ENCODE peak calls at places on chromosomes 4 and X, in ten cellular contexts. V is PC-3, F is A549, S is mammary epithelial cell, T is tibial nerve, E is fibroblast of mammary gland, H is body of pancreas, K is fibroblast of pulmonary artery, A is fibroblast of the aortic adventitia, P is endodermal cell. G is an unnamed sample.
A peak's percentile ranks its signal among the peaks of the same experiment; 100 is the strongest.

GRCh38 chrX:119015407-119016242 is 41.2 kb downstream of the LONRF3 start:
- DNase-seq in S (peak; percentile 94), E (peak; percentile 90), V (peak; percentile 98), A (peak; percentile 81), H (peak; percentile 53), P (no peak), K (peak; percentile 90), T (no peak), F (peak; percentile 81), G (peak; percentile 42)

GRCh38 chrX:318068-318738 is 393 bp downstream of the GTPBP6 start:
- DNase-seq in E (peak; percentile 97), A (peak; percentile 98), H (peak; percentile 100), T (peak; percentile 100), S (peak; percentile 98), F (peak; percentile 99), K (peak; percentile 99), V (peak; percentile 96), P (peak; percentile 100), G (peak; percentile 92)

GRCh38 chr4:104625706-104626105 is 131.0 kb upstream of the CXXC4 start:
- DNase-seq in H (no peak), A (no peak), T (no peak), K (no peak), F (no peak), P (no peak), V (no peak), E (no peak), S (no peak), G (no peak)

GRCh38 chr4:41873380-41874295 is 61.6 kb upstream of the TMEM33 start:
- DNase-seq in T (no peak), K (no peak), S (no peak), V (no peak), P (peak; percentile 82), F (no peak), E (no peak), A (no peak), H (no peak), G (no peak)

GRCh38 chrX:9878141-9878875 is 88.8 kb upstream of the CLDN34 start:
- DNase-seq in K (no peak), S (no peak), P (no peak), H (no peak), A (no peak), T (no peak), E (no peak), V (no peak), F (no peak), G (no peak)

GRCh38 chr4:88659061-88659889 is 38.4 kb downstream of the NAP1L5 start:
- DNase-seq in S (peak; percentile 82), T (no peak), V (peak; percentile 77), K (peak; percentile 83), A (peak; percentile 86), F (peak; percentile 67), E (peak; percentile 86), P (peak; percentile 80), H (peak; percentile 70), G (peak; percentile 51)

GRCh38 chrX:9897761-9898161 is 69.4 kb upstream of the CLDN34 start:
- DNase-seq in V (no peak), E (peak; percentile 85), F (no peak), S (peak; percentile 47), T (no peak), K (peak; percentile 79), H (no peak), P (no peak), A (peak; percentile 18), G (peak; percentile 92)

GRCh38 chr4:174260099-174260498 is 23.4 kb downstream of the FBXO8 start:
- DNase-seq in F (peak; percentile 85), E (peak; percentile 88), K (peak; percentile 95), S (peak; percentile 65), T (no peak), P (no peak), A (peak; percentile 94), V (no peak), H (no peak), G (peak; percentile 39)

GRCh38 chrX:13283968-13284914 is 35.6 kb downstream of the ATXN3L start:
- DNase-seq in K (peak; percentile 79), T (no peak), P (peak; percentile 60), V (peak; percentile 17), E (peak; percentile 89), A (peak; percentile 86), F (no peak), H (no peak), S (peak; percentile 84), G (peak; percentile 44)

GRCh38 chrX:150566734-150567182 is 1.7 kb upstream of the MTM1 start:
- DNase-seq in A (no peak), E (no peak), F (no peak), K (no peak), S (no peak), V (no peak), P (peak; percentile 89), H (no peak), T (no peak), G (no peak)

GRCh38 chr4:55733874-55734437 is 85.6 kb upstream of the EXOC1L start:
- DNase-seq in S (peak; percentile 93), K (peak; percentile 59), H (peak; percentile 65), A (peak; percentile 77), T (peak; percentile 37), F (peak; percentile 56), P (no peak), V (peak; percentile 99), E (peak; percentile 71), G (no peak)

GRCh38 chr4:136768925-136769275 is 763.4 kb downstream of the PCDH18 start:
- DNase-seq in V (no peak), H (no peak), A (no peak), K (no peak), E (no peak), T (no peak), P (no peak), F (no peak), S (no peak), G (no peak)

GRCh38 chr4:182968917-182969650 is 51.9 kb upstream of the DCTD start:
- DNase-seq in T (no peak), A (no peak), K (no peak), F (no peak), E (no peak), H (no peak), S (no peak), V (no peak), P (no peak), G (no peak)

GRCh38 chr4:118997601-118998000 is 108.9 kb downstream of the SYNPO2 start:
- DNase-seq in F (no peak), T (no peak), V (no peak), E (peak; percentile 5), K (no peak), H (no peak), P (no peak), S (no peak), A (no peak), G (no peak)

GRCh38 chr4:78024692-78025091 is 32.4 kb upstream of the FRAS1 start:
- DNase-seq in V (no peak), F (no peak), E (no peak), A (no peak), K (no peak), H (no peak), T (no peak), P (no peak), S (no peak), G (no peak)

GRCh38 chr4:174283507-174284180 is at the start of the genes CEP44 and FBXO8:
- DNase-seq in P (peak; percentile 91), V (peak; percentile 67), S (peak; percentile 73), T (peak; percentile 15), K (peak; percentile 88), F (peak; percentile 74), A (peak; percentile 91), E (peak; percentile 80), H (peak; percentile 68), G (no peak)

GRCh38 chr4:153232768-153233167 is 28.5 kb downstream of the TRIM2 start:
- DNase-seq in P (peak; percentile 91), K (no peak), F (peak; percentile 17), T (no peak), S (peak; percentile 4), H (peak; percentile 39), V (peak; percentile 38), E (no peak), A (peak; percentile 61), G (no peak)

DNA sequence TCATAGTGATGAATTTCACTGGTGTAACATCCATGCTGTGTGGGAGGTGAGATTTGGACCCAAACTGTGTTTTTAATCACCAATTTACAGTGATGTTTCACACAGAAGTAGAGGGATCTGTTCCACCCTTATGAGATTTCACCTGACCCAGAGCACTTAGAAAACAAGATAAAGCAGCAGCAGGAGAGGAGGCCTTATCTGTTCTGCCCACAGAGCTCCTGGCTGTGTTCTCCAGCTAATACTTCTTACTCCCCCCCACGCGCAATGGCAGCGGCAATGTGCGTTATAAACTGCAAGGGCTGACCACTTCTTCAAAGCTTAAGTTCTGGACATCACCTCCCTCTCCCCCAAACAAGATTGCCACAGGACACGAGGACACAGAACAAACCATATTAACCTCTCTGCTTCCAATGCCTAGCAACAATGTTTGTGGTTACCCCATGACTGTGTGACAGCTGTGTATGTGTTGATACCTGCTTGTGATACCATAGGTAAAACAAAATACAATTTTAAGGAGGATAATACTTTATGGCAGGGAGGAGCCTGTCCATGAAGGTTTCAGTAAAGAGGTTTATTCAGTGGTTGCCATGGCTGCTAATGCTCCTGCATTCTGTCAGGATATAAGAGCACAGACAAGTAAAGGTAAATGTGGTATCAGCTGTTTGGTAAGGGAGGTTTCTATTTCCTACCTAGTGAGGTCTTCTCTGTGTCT is 210.1 kb downstream of the SOWAHB start:
- DNase-seq in F (no peak), V (peak; percentile 19), E (no peak), T (no peak), H (no peak), A (no peak), S (peak; percentile 62), K (no peak), P (peak; percentile 63), G (no peak)
- H3K4me3 ChIP-seq in F (no peak overlapping the region), V (peak overlapping the region; percentile 85), E (no peak overlapping the region), T (no peak overlapping the region), H (no peak overlapping the region), A (no peak overlapping the region), S (peak overlapping the region; percentile 69), K (no peak overlapping the region), P (peak overlapping the region; percentile 96), G (no peak overlapping the region)

GRCh38 chr4:2281575-2282343 is 19.9 kb upstream of the MXD4 start:
- DNase-seq in F (no peak), T (no peak), V (no peak), A (no peak), H (peak; percentile 35), K (peak; percentile 10), S (no peak), E (no peak), P (no peak), G (no peak)
- TF ChIP-seq CTCF in F (no peak), T (no peak), V (no peak), A (no peak), H (no peak), K (peak; percentile 24), S (peak; percentile 24), E (peak; percentile 25), P (peak; percentile 22), G (no peak)

DNA sequence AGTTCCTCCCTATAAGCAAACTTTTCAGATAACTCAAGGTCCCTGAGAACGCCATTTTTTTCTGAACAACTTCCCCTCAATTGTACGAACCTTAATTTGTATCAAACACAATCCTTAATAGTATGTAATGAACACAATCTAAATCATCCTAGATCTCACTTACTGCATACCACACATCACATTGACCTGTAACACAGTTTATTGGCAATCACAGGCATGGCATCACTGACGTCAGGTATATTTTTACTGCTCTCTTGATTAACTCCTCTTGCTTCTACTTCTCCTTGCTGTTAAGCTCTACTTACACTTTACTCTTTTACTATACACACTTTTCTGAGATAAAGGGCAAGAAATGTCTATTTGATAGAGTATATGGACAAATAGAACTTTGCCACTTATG is 67.0 kb downstream of the TAPT1 start:
- DNase-seq in T (no peak), S (no peak), V (no peak), P (no peak), K (no peak), E (no peak), A (no peak), F (no peak), H (no peak), G (no peak)
- H3K4me3 ChIP-seq in T (no peak overlapping the region), S (no peak overlapping the region), V (no peak overlapping the region), P (no peak overlapping the region), K (no peak overlapping the region), E (no peak overlapping the region), A (no peak overlapping the region), F (no peak overlapping the region), H (no peak overlapping the region), G (no peak overlapping the region)

GRCh38 chrX:127726227-127726626 is 326.0 kb downstream of the ACTRT1 start:
- DNase-seq in H (no peak), A (no peak), P (no peak), S (no peak), E (no peak), F (no peak), T (no peak), K (no peak), V (no peak), G (no peak)
- TF ChIP-seq CTCF in H (no peak), A (no peak), P (no peak), S (no peak), E (no peak), F (no peak), T (no peak), K (no peak), V (no peak), G (no peak)

G was measured in AG09309.